ENCODE peak calls at places on chromosomes 3 and 15, in ten cellular contexts. J is COR-L47; Z is bronchial epithelial cell; R is ACHN; F is activated CD4-positive, alpha-beta T cell treated with anti-CD3 and anti-CD28 coated beads, Interleukin-2, amount 10 ng/mL, durations not matched to agents 7 days and 5 days; A is epithelial cell of esophagus; V is effector CD4-positive, alpha-beta T cell; N is memory B cell; P is stimulated activated CD4-positive, alpha-beta T cell treated with anti-CD3 and anti-CD28 coated beads, Interleukin-2, amount 100 ng/mL, for 48 hours; C is NCI-H1436 treated with DMSO at 0.1 percent for 48 hours. O is an unnamed sample.

GRCh38 chr3:149723781-149724180 is 28.5 kb downstream of the COMMD2 start:
- DNase-seq in J (no peak), Z (no peak), R (no peak), F (no peak), A (no peak), V (no peak), N (no peak), P (no peak), C (no peak), O (no peak)

GRCh38 chr3:143676021-143676420 is 172.2 kb downstream of the SLC9A9 start:
- DNase-seq in J (no peak), Z (no peak), R (no peak), F (no peak), A (no peak), V (no peak), N (no peak), P (no peak), C (no peak), O (no peak)

GRCh38 chr3:129732200-129732876 is 125.9 kb upstream of the PLXND1 start:
- DNase-seq in J (no peak), Z (no peak), R (no peak), F (no peak), A (no peak), V (no peak), N (no peak), P (no peak), C (no peak), O (no peak)

GRCh38 chr15:49438970-49439631 is 16.1 kb downstream of the FGF7 start:
- DNase-seq in J (no peak), Z (no peak), R (no peak), F (no peak), A (no peak), V (no peak), N (no peak), P (no peak), C (no peak), O (no peak)

GRCh38 chr3:42868841-42869240 is 6.8 kb downstream of the CYP8B1 start:
- DNase-seq in J (no peak), Z (no peak), R (no peak), F (no peak), A (no peak), V (no peak), N (no peak), P (no peak), C (no peak), O (no peak)

GRCh38 chr15:65368646-65369045 is 9.2 kb downstream of the IGDCC3 start:
- DNase-seq in J (no peak), Z (no peak), R (no peak), F (no peak), A (no peak), V (no peak), N (no peak), P (no peak), C (no peak), O (no peak)

GRCh38 chr3:158233791-158234190 is 123.9 kb downstream of the RSRC1 start:
- DNase-seq in J (no peak), Z (no peak), R (no peak), F (no peak), A (no peak), V (no peak), N (no peak), P (no peak), C (no peak), O (no peak)

GRCh38 chr3:154122096-154122911 is 1.1 kb downstream of the ARHGEF26 start:
- DNase-seq in J (peak; percentile 51), Z (no peak), R (no peak), F (no peak), A (no peak), V (no peak), N (no peak), P (no peak), C (no peak), O (no peak)

GRCh38 chr3:38117163-38117716 is 19.7 kb downstream of the ACAA1 start:
- DNase-seq in J (no peak), Z (peak; percentile 17), R (peak; percentile 45), F (no peak), A (peak; percentile 34), V (no peak), N (no peak), P (no peak), C (no peak), O (no peak)

GRCh38 chr3:62587169-62587568 is 213.8 kb upstream of the FEZF2 start:
- DNase-seq in J (no peak), Z (peak; percentile 84), R (no peak), F (no peak), A (peak; percentile 73), V (no peak), N (no peak), P (no peak), C (no peak), O (no peak)

GRCh38 chr3:48338635-48339034 is 5.2 kb upstream of the SPINK8 start:
- DNase-seq in J (no peak), Z (no peak), R (no peak), F (no peak), A (no peak), V (no peak), N (no peak), P (no peak), C (no peak), O (no peak)

GRCh38 chr3:165895919-165896318 is 58.7 kb upstream of the BCHE start:
- DNase-seq in J (peak; percentile 39), Z (peak; percentile 20), R (peak; percentile 38), F (no peak), A (peak; percentile 34), V (no peak), N (no peak), P (no peak), C (no peak), O (no peak)

GRCh38 chr3:184230081-184230602 is 757 bp downstream of the VWA5B2 start:
- DNase-seq in J (peak; percentile 83), Z (no peak), R (no peak), F (no peak), A (no peak), V (no peak), N (peak; percentile 30), P (no peak), C (no peak), O (no peak)

GRCh38 chr3:125161607-125162219 is 50.8 kb downstream of the SLC12A8 start:
- DNase-seq in J (no peak), Z (peak; percentile 29), R (no peak), F (no peak), A (peak; percentile 53), V (no peak), N (no peak), P (no peak), C (no peak), O (no peak)

GRCh38 chr3:197001972-197002700 is 27.5 kb downstream of the MELTF start:
- DNase-seq in J (no peak), Z (no peak), R (no peak), F (no peak), A (peak; percentile 22), V (no peak), N (no peak), P (no peak), C (no peak), O (no peak)

GRCh38 chr15:53978248-53978906 is at the start of gene UNC13C:
- DNase-seq in J (peak; percentile 14), Z (peak; percentile 3), R (peak; percentile 2), F (no peak), A (peak; percentile 24), V (no peak), N (no peak), P (no peak), C (no peak), O (no peak)

GRCh38 chr3:115698851-115699535 is 75.7 kb downstream of the GAP43 start:
- DNase-seq in J (peak; percentile 27), Z (peak; percentile 26), R (no peak), F (no peak), A (peak; percentile 51), V (no peak), N (no peak), P (no peak), C (no peak), O (no peak)

GRCh38 chr3:142723665-142723967 is 218 bp upstream of the TRPC1 start:
- DNase-seq in J (no peak), Z (no peak), R (no peak), F (peak; percentile 80), A (no peak), V (no peak), N (no peak), P (no peak), C (no peak), O (no peak)